ENCODE peak calls at places on chromosomes 6 and 20, in six cellular contexts. R, A, C, B, H and K are unnamed samples.

GRCh38 chr6:141877275-141877983 is 255.3 kb upstream of the GJE1 start:
- DNase-seq in R (no peak), A (no peak), C (no peak), B (no peak), H (no peak), K (no peak)

GRCh38 chr20:63070771-63071540 is 64.2 kb upstream of the BHLHE23 start:
- DNase-seq in R (no peak), A (no peak), C (no peak), B (peak), H (no peak), K (no peak)

GRCh38 chr20:18019068-18019467 is 38.6 kb downstream of the OVOL2 start:
- DNase-seq in R (peak), A (no peak), C (no peak), B (no peak), H (peak), K (peak)

GRCh38 chr6:43627008-43627825 is 1.8 kb downstream of the GTPBP2 start:
- DNase-seq in R (no peak), A (no peak), C (no peak), B (peak), H (peak), K (peak)

GRCh38 chr6:13378669-13379590 is 50.6 kb upstream of the TBC1D7 start:
- DNase-seq in R (no peak), A (no peak), C (no peak), B (no peak), H (no peak), K (no peak)

GRCh38 chr20:59820204-59821041 is 113.0 kb downstream of the SYCP2 start:
- DNase-seq in R (no peak), A (no peak), C (no peak), B (no peak), H (peak), K (no peak)

GRCh38 chr6:25927177-25927576 is 3.3 kb downstream of the SLC17A2 start:
- DNase-seq in R (no peak), A (no peak), C (no peak), B (no peak), H (no peak), K (no peak)

GRCh38 chr6:42610416-42610815 is 46.6 kb downstream of the UBR2 start:
- DNase-seq in R (no peak), A (no peak), C (no peak), B (no peak), H (no peak), K (no peak)

GRCh38 chr6:158441639-158442308 is 118.1 kb upstream of the TMEM181 start:
- DNase-seq in R (no peak), A (no peak), C (no peak), B (peak), H (peak), K (no peak)

GRCh38 chr20:56826306-56826970 is 197.3 kb downstream of the TFAP2C start:
- DNase-seq in R (no peak), A (no peak), C (no peak), B (no peak), H (peak), K (no peak)

GRCh38 chr6:38021029-38021428 is 201.5 kb downstream of the ZFAND3 start:
- DNase-seq in R (no peak), A (no peak), C (no peak), B (no peak), H (no peak), K (no peak)